ENCODE peak calls at places on chromosomes 16 and 17, in five cellular contexts. P is IMR-90, X is GM12878, G is SK-N-SH, S is HepG2. M is an unnamed sample.

GRCh38 chr16:78323315-78323714 is 223.9 kb downstream of the WWOX start:
- DNase-seq in P (no peak), X (no peak), G (no peak), S (no peak), M (no peak)

GRCh38 chr16:81658373-81658772 is 120.7 kb upstream of the PLCG2 start:
- DNase-seq in P (no peak), X (no peak), G (no peak), S (no peak), M (no peak)

GRCh38 chr16:79608976-79609375 is 8.4 kb upstream of the MAF start:
- DNase-seq in P (no peak), X (no peak), G (no peak), S (no peak), M (no peak)

GRCh38 chr17:4858880-4859260 is 25.7 kb downstream of the MINK1 start:
- DNase-seq in P (peak; percentile 27), X (no peak), G (peak; percentile 83), S (no peak), M (no peak)

GRCh38 chr17:5694507-5694906 is 110.2 kb upstream of the NLRP1 start:
- DNase-seq in P (no peak), X (no peak), G (no peak), S (no peak), M (peak; percentile 20)

GRCh38 chr17:42221886-42222745 is 27.8 kb upstream of the GHDC start:
- DNase-seq in P (peak; percentile 58), X (no peak), G (peak; percentile 77), S (peak; percentile 56), M (peak; percentile 28)

GRCh38 chr16:54507091-54507490 is 220.5 kb upstream of the IRX3 start:
- DNase-seq in P (no peak), X (no peak), G (no peak), S (no peak), M (no peak)

GRCh38 chr17:38982858-38983746 is 15.9 kb upstream of the FBXO47 start:
- DNase-seq in P (peak; percentile 75), X (peak; percentile 19), G (peak; percentile 75), S (peak; percentile 69), M (peak; percentile 42)

GRCh38 chr16:30904114-30904780 is 7.8 kb downstream of the CTF1 start:
- DNase-seq in P (no peak), X (no peak), G (no peak), S (no peak), M (peak; percentile 2)

GRCh38 chr17:50180593-50180992 is 14.8 kb downstream of the SGCA start:
- DNase-seq in P (peak; percentile 24), X (no peak), G (no peak), S (no peak), M (no peak)

GRCh38 chr17:47423406-47424295 is 99.9 kb downstream of the EFCAB13 start:
- DNase-seq in P (no peak), X (no peak), G (peak; percentile 76), S (no peak), M (no peak)

GRCh38 chr16:29023279-29024278 is 38.7 kb downstream of the LAT start:
- DNase-seq in P (peak; percentile 31), X (no peak), G (no peak), S (no peak), M (no peak)

GRCh38 chr17:71024172-71024571 is 854.8 kb downstream of the KCNJ2 start:
- DNase-seq in P (peak; percentile 7), X (no peak), G (no peak), S (no peak), M (no peak)

GRCh38 chr17:73798111-73798748 is 154.0 kb upstream of the SDK2 start:
- DNase-seq in P (peak; percentile 45), X (no peak), G (no peak), S (peak; percentile 100), M (no peak)

GRCh38 chr17:51873302-51873701 is 285.2 kb downstream of the CA10 start:
- DNase-seq in P (no peak), X (no peak), G (no peak), S (no peak), M (no peak)

GRCh38 chr17:58265902-58266875 is 14.5 kb downstream of the MPO start:
- DNase-seq in P (no peak), X (no peak), G (no peak), S (no peak), M (no peak)

GRCh38 chr17:72659811-72660210 is 432.7 kb downstream of the SLC39A11 start:
- DNase-seq in P (no peak), X (no peak), G (no peak), S (no peak), M (no peak)

GRCh38 chr17:82097187-82097918 is 683 bp downstream of the FASN start:
- DNase-seq in P (peak; percentile 64), X (no peak), G (peak; percentile 91), S (no peak), M (peak; percentile 72)

GRCh38 chr17:50781167-50781566 is 13.8 kb upstream of the ANKRD40CL start:
- DNase-seq in P (no peak), X (no peak), G (no peak), S (no peak), M (no peak)

GRCh38 chr16:66438536-66438935 is 11.4 kb downstream of the BEAN1 start:
- DNase-seq in P (no peak), X (no peak), G (no peak), S (no peak), M (no peak)

GRCh38 chr17:2850991-2851390 is 54.8 kb downstream of the RAP1GAP2 start:
- DNase-seq in P (no peak), X (no peak), G (no peak), S (no peak), M (no peak)

DNA sequence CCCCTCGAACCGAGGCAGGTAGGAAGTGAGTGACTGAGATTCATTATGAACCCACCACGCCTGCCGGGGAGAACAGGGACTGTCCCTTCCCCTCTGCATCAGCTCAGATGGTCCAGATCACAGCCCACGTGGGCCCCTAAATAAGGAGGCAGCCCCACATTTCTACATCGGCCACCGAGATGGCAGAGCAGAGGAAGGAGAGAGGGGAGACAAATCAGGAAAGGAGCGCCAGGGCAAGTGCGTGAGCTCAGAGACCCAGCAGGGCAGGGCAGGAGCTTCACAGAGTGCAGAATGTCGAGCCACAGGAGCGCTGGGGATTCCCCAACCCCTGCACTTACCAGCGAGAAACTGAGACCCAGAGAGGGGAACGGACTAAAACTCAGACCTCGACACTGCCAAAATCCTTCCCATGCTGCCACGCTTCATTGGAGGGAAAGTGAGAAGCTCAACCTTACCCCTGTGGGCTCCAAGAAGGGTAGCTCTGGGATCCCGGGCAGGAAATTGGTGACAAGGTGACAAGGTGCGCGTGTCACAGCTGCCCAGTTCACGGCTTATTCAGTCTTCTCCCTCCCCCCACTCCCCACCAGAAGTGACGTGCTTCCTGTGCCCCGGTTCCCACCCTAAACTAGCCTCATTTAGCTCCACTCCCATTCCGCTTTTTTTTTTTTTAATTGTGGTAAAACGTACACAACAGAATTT is at the start of gene ICAM2:
- DNase-seq in P (no peak), X (peak; percentile 90), G (no peak), S (no peak), M (no peak)
- TF ChIP-seq MXI1 in P (no peak), X (peak; percentile 33), G (no peak), S (no peak), M (no peak)

GRCh38 chr16:27243725-27244362 is 24.7 kb downstream of the NSMCE1 start:
- DNase-seq in P (no peak), X (no peak), G (no peak), S (no peak), M (no peak)
- TF ChIP-seq MXI1 in P (no peak), X (no peak), G (no peak), S (no peak), M (no peak)

GRCh38 chr17:81085420-81085911 is 50.5 kb downstream of the BAIAP2 start:
- DNase-seq in P (no peak), X (no peak), G (no peak), S (no peak), M (no peak)
- TF ChIP-seq MXI1 in P (no peak), X (no peak), G (no peak), S (no peak), M (no peak)

GRCh38 chr17:67615011-67615561 is 102.7 kb upstream of the NOL11 start:
- DNase-seq in P (no peak), X (no peak), G (no peak), S (no peak), M (no peak)
- TF ChIP-seq MXI1 in P (no peak), X (no peak), G (no peak), S (no peak), M (no peak)

GRCh38 chr17:48617515-48618365 is 2.6 kb upstream of the HOXB8 start:
- DNase-seq in P (no peak), X (no peak), G (no peak), S (no peak), M (no peak)
- TF ChIP-seq MXI1 in P (no peak), X (no peak), G (no peak), S (no peak), M (no peak)

DNA sequence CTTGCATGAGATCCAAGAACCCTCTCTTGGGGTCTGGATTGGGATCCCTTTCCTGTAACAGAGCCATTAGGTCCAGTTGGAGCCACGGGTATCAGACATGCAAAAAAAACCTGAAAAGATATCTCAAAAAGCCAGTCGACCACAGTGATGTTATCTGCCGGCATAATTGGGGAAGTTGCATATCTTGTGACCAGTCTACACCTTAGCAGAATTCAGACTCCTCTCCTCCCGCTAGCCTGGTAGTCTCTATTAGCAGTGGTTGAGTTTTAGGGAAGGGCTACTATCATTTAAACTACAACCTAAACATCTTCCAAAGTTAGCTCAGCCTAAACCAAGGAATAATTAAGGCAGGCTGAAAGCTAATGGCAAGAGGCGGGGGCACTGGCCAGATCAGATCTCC is 16.2 kb upstream of the PSMD7 start:
- DNase-seq in P (no peak), X (no peak), G (no peak), S (no peak), M (no peak)
- TF ChIP-seq MXI1 in P (no peak), X (no peak), G (no peak), S (no peak), M (no peak)

M was measured in K562.